ENCODE peak calls at places on chromosome 12, in four cellular contexts. One of them, this sample, is unnamed.

GRCh38 chr12:127881371-127882140 is 385.4 kb upstream of the TMEM132C start:
- DNase-seq in AG04449: peak; percentile 41
- DNase-seq in GM23338: no peak
- DNase-seq in astrocyte of the cerebellum: no peak
- DNase-seq in this sample: no peak

GRCh38 chr12:57707250-57707649 is 13.3 kb downstream of the OS9 start:
- DNase-seq in astrocyte of the cerebellum: no peak
- DNase-seq in AG04449: no peak
- DNase-seq in GM23338: no peak
- DNase-seq in this sample: no peak

GRCh38 chr12:116048886-116049285 is 228.6 kb downstream of the MED13L start:
- DNase-seq in astrocyte of the cerebellum: no peak
- DNase-seq in GM23338: no peak
- DNase-seq in AG04449: no peak
- DNase-seq in this sample: no peak

GRCh38 chr12:8734873-8735381 is 37.1 kb downstream of the RIMKLB start:
- DNase-seq in GM23338: no peak
- DNase-seq in AG04449: peak; percentile 9
- DNase-seq in astrocyte of the cerebellum: no peak
- DNase-seq in this sample: no peak

GRCh38 chr12:121811434-121812319 is 7.9 kb downstream of the SETD1B start:
- DNase-seq in AG04449: no peak
- DNase-seq in GM23338: peak; percentile 92
- DNase-seq in astrocyte of the cerebellum: no peak
- DNase-seq in this sample: peak; percentile 78

GRCh38 chr12:49903351-49903699 is 375 bp downstream of the FAIM2 start:
- DNase-seq in astrocyte of the cerebellum: no peak
- DNase-seq in AG04449: no peak
- DNase-seq in GM23338: no peak
- DNase-seq in this sample: no peak

GRCh38 chr12:121318121-121318520 is 21.6 kb upstream of the CAMKK2 start:
- DNase-seq in GM23338: no peak
- DNase-seq in astrocyte of the cerebellum: no peak
- DNase-seq in AG04449: no peak
- DNase-seq in this sample: no peak

GRCh38 chr12:70507442-70507841 is 129.8 kb downstream of the PTPRB start:
- DNase-seq in GM23338: peak; percentile 55
- DNase-seq in astrocyte of the cerebellum: no peak
- DNase-seq in AG04449: no peak
- DNase-seq in this sample: no peak

GRCh38 chr12:53996886-53997217 is 3.1 kb upstream of the HOXC9 start:
- DNase-seq in GM23338: no peak
- DNase-seq in AG04449: no peak
- DNase-seq in astrocyte of the cerebellum: no peak
- DNase-seq in this sample: no peak

GRCh38 chr12:92472198-92472597 is 230.6 kb upstream of the PLEKHG7 start:
- DNase-seq in GM23338: no peak
- DNase-seq in astrocyte of the cerebellum: no peak
- DNase-seq in AG04449: peak; percentile 21
- DNase-seq in this sample: no peak

GRCh38 chr12:84996759-84997158 is 39.3 kb downstream of the TSPAN19 start:
- DNase-seq in AG04449: no peak
- DNase-seq in GM23338: peak; percentile 10
- DNase-seq in astrocyte of the cerebellum: no peak
- DNase-seq in this sample: no peak

GRCh38 chr12:108379761-108380160 is 40.6 kb upstream of the CMKLR1 start:
- DNase-seq in GM23338: no peak
- DNase-seq in astrocyte of the cerebellum: no peak
- DNase-seq in AG04449: no peak
- DNase-seq in this sample: no peak

GRCh38 chr12:54217774-54218221 is 29.0 kb upstream of the SMUG1 start:
- DNase-seq in astrocyte of the cerebellum: no peak
- DNase-seq in AG04449: no peak
- DNase-seq in GM23338: peak; percentile 97
- DNase-seq in this sample: no peak

GRCh38 chr12:110563702-110564470 is 19.2 kb downstream of the PPTC7 start:
- DNase-seq in GM23338: no peak
- DNase-seq in AG04449: no peak
- DNase-seq in astrocyte of the cerebellum: no peak
- DNase-seq in this sample: no peak

GRCh38 chr12:59672273-59672672 is 76.4 kb downstream of the SLC16A7 start:
- DNase-seq in astrocyte of the cerebellum: no peak
- DNase-seq in AG04449: no peak
- DNase-seq in GM23338: peak; percentile 18
- DNase-seq in this sample: no peak

GRCh38 chr12:46443594-46444263 is 71.2 kb upstream of the SLC38A2 start:
- DNase-seq in GM23338: no peak
- DNase-seq in AG04449: no peak
- DNase-seq in astrocyte of the cerebellum: no peak
- DNase-seq in this sample: no peak

GRCh38 chr12:57226588-57227314 is 2.8 kb upstream of the SHMT2 start:
- DNase-seq in GM23338: peak; percentile 75
- DNase-seq in astrocyte of the cerebellum: no peak
- DNase-seq in AG04449: no peak
- DNase-seq in this sample: no peak

GRCh38 chr12:91774471-91774921 is 371.1 kb downstream of the BTG1 start:
- DNase-seq in GM23338: no peak
- DNase-seq in AG04449: no peak
- DNase-seq in astrocyte of the cerebellum: peak; percentile 23
- DNase-seq in this sample: no peak

GRCh38 chr12:2751686-2752085 is 43.1 kb upstream of the FKBP4 start:
- DNase-seq in astrocyte of the cerebellum: no peak
- DNase-seq in AG04449: no peak
- DNase-seq in GM23338: peak; percentile 73
- DNase-seq in this sample: no peak
- TF ChIP-seq CTCF in astrocyte of the cerebellum: no peak
- TF ChIP-seq CTCF in AG04449: no peak
- TF ChIP-seq CTCF in GM23338: peak; percentile 46
- TF ChIP-seq CTCF in this sample: no peak

GRCh38 chr12:3655331-3655900 is 97.5 kb downstream of the CRACR2A start:
- DNase-seq in astrocyte of the cerebellum: no peak
- DNase-seq in GM23338: peak; percentile 80
- DNase-seq in AG04449: no peak
- DNase-seq in this sample: no peak
- TF ChIP-seq CTCF in astrocyte of the cerebellum: peak; percentile 31
- TF ChIP-seq CTCF in GM23338: peak; percentile 66
- TF ChIP-seq CTCF in AG04449: peak; percentile 45
- TF ChIP-seq CTCF in this sample: peak; percentile 15

GRCh38 chr12:102976609-102977280 is 19.3 kb downstream of the ASCL1 start:
- DNase-seq in GM23338: peak; percentile 41
- DNase-seq in AG04449: no peak
- DNase-seq in astrocyte of the cerebellum: no peak
- DNase-seq in this sample: no peak
- TF ChIP-seq CTCF in GM23338: peak; percentile 52
- TF ChIP-seq CTCF in AG04449: no peak
- TF ChIP-seq CTCF in astrocyte of the cerebellum: no peak
- TF ChIP-seq CTCF in this sample: no peak

DNA sequence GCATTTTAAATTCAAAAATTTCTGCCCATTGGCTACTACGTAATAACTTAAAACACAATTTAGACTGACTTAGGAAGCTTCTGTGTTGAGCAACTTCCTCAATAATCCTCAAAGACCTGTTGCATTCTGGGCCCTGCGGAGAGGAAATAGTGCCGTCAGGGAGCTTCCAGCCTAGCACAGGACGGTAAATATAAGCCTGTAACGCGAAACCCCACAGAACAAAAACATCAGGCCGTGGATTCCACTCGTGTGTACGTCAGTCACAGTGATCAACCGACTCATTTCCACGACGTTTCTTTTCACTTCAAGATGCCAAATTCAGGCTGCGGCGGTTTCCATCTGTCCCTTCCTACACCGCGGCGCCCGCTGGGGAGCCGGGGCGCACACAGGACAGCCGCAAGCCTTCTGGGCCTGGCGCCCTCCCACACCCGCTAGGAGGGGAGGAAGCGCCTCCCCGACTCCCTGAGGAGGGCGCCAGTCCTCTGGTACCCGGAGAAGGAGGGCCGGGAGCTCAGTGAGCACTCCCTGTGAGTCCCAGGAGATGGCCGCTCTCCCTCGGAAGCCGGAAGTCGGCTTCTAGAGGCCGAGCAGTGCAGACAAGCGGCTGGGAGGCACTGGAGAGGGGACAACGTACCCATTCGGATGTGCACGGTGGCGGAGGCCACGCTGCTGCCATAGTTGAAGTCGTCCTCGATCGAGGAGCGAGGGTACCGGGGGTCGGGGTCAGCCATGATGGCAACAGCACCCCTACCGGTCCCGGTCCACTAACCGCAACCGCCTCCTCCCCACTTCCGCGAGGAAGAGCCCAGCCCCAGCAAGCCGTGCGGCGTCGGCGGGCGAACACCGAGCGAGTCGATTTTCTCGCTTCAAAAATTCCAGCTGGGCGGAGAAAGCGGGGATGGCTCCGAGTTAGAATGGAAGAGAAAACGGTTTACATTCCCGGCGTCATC is at the start of gene TMBIM4:
- DNase-seq in GM23338: peak; percentile 93
- DNase-seq in astrocyte of the cerebellum: peak; percentile 79
- DNase-seq in AG04449: peak; percentile 65
- DNase-seq in this sample: peak; percentile 87
- TF ChIP-seq CTCF in GM23338: peak; percentile 46
- TF ChIP-seq CTCF in astrocyte of the cerebellum: no peak
- TF ChIP-seq CTCF in AG04449: peak; percentile 61
- TF ChIP-seq CTCF in this sample: no peak

GRCh38 chr12:65878540-65878939 is 54.3 kb downstream of the HMGA2 start:
- DNase-seq in GM23338: peak; percentile 76
- DNase-seq in AG04449: no peak
- DNase-seq in astrocyte of the cerebellum: no peak
- DNase-seq in this sample: no peak
- TF ChIP-seq CTCF in GM23338: peak; percentile 45
- TF ChIP-seq CTCF in AG04449: peak; percentile 35
- TF ChIP-seq CTCF in astrocyte of the cerebellum: peak; percentile 63
- TF ChIP-seq CTCF in this sample: no peak

GRCh38 chr12:2737656-2738241 is 57.0 kb upstream of the FKBP4 start:
- DNase-seq in astrocyte of the cerebellum: no peak
- DNase-seq in AG04449: no peak
- DNase-seq in GM23338: no peak
- DNase-seq in this sample: no peak

GRCh38 chr12:2739069-2739468 is 55.7 kb upstream of the FKBP4 start:
- DNase-seq in GM23338: no peak
- DNase-seq in AG04449: no peak
- DNase-seq in astrocyte of the cerebellum: no peak
- DNase-seq in this sample: no peak

GRCh38 chr12:2732290-2732689 is 62.5 kb upstream of the FKBP4 start:
- DNase-seq in AG04449: no peak
- DNase-seq in GM23338: no peak
- DNase-seq in astrocyte of the cerebellum: no peak
- DNase-seq in this sample: no peak

DNA sequence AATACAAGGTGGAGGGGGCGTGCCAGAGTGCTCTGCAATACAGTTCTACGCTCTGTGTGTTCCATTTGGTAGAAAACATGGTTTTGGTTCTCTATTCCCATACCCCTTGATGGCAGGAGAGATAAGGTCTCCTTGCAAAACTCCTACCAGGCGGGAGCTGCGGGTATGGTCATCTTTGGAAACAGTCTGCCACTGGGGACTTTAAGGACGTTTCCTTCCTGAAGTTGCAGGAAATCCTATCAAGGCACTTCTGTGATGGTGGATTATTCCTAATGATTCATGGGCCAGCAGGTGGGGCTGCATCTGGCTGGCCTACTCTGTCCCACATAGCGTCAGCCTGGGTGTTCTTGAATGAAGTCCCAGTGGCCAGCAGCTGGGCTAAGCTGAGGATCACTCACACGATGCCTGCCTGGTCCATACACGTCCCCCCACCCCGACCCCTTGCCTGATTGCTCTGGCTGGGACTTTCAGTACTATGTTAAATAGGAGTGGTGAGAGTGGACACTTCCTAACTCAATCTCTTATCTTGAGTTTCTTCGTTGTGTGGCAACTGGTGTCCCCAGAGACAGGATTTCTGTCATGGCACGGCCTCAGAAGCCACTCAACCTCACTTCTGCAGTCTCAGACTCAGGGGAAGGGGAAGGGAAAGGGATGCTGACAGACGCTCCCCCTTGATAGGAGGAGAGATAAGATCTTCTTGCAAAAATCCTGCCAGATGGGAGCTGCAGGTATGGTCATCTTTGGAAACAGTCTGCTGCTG is 61.1 kb upstream of the FKBP4 start:
- DNase-seq in AG04449: no peak
- DNase-seq in astrocyte of the cerebellum: no peak
- DNase-seq in GM23338: peak; percentile 40
- DNase-seq in this sample: no peak
- TF ChIP-seq CTCF in AG04449: no peak
- TF ChIP-seq CTCF in astrocyte of the cerebellum: no peak
- TF ChIP-seq CTCF in GM23338: peak; percentile 19
- TF ChIP-seq CTCF in this sample: no peak

GRCh38 chr12:81395431-81395830 is 317.6 kb downstream of the ACSS3 start:
- DNase-seq in GM23338: no peak
- DNase-seq in AG04449: no peak
- DNase-seq in astrocyte of the cerebellum: no peak
- DNase-seq in this sample: no peak

GRCh38 chr12:81403348-81403747 is 325.5 kb downstream of the ACSS3 start:
- DNase-seq in AG04449: no peak
- DNase-seq in GM23338: no peak
- DNase-seq in astrocyte of the cerebellum: no peak
- DNase-seq in this sample: no peak

GRCh38 chr12:81401241-81401640 is 323.4 kb downstream of the ACSS3 start:
- DNase-seq in astrocyte of the cerebellum: no peak
- DNase-seq in GM23338: no peak
- DNase-seq in AG04449: no peak
- DNase-seq in this sample: no peak

DNA sequence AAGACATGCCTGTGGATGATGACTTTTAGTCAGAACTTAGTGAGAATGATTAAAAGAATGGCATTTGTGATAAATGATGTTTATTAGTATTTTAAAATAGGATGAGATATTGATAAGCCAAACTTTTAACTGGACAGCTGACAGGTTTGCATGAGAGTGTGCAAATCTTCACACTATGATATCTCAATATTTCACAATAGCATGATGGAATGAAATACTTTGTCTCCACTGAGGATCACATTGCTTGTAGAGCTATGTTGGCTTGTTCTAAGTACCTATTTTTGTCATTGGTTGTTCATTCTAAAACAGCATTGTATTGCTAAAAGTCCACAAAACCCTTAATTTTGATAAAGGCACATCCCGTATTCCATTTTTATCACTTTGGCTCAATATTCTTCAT is 322.1 kb downstream of the ACSS3 start:
- DNase-seq in astrocyte of the cerebellum: no peak
- DNase-seq in GM23338: no peak
- DNase-seq in AG04449: no peak
- DNase-seq in this sample: no peak
- TF ChIP-seq CTCF in astrocyte of the cerebellum: no peak
- TF ChIP-seq CTCF in GM23338: no peak
- TF ChIP-seq CTCF in AG04449: no peak
- TF ChIP-seq CTCF in this sample: no peak

This sample was measured in natural killer cell.